ENCODE peak calls at places on chromosomes 3 and 15, in nine cellular contexts. K is mesendoderm; G is neural crest cell; L is AG10803; A is HuH-7; I is SW 1271; P is effector memory CD8-positive, alpha-beta T cell; B is COR-L47; Y is ascending aorta. O is an unnamed sample.
A peak's percentile ranks its signal among the peaks of the same experiment; 100 is the strongest.

GRCh38 chr3:26438325-26438940 is 184.1 kb upstream of the LRRC3B start:
- DNase-seq in K (peak; percentile 3), G (no peak), L (no peak), A (no peak), I (no peak), P (no peak), B (no peak), Y (no peak), O (no peak)

GRCh38 chr3:40504636-40505430 is 1.0 kb upstream of the ZNF620 start:
- DNase-seq in K (peak; percentile 40), G (no peak), L (peak; percentile 98), A (no peak), I (peak; percentile 93), P (no peak), B (no peak), Y (peak; percentile 75), O (no peak)

GRCh38 chr3:10528046-10528445 is 22.7 kb upstream of the ATP2B2 start:
- DNase-seq in K (no peak), G (no peak), L (no peak), A (no peak), I (no peak), P (no peak), B (no peak), Y (peak; percentile 21), O (no peak)

GRCh38 chr3:32102289-32102688 is 4.1 kb upstream of the GPD1L start:
- DNase-seq in K (no peak), G (no peak), L (no peak), A (no peak), I (no peak), P (no peak), B (no peak), Y (no peak), O (no peak)

GRCh38 chr3:99909714-99910508 is 92.2 kb downstream of the CMSS1 start:
- DNase-seq in K (peak; percentile 47), G (no peak), L (peak; percentile 43), A (no peak), I (no peak), P (no peak), B (no peak), Y (no peak), O (no peak)

GRCh38 chr3:480070-480469 is 283.5 kb downstream of the CHL1 start:
- DNase-seq in K (no peak), G (no peak), L (no peak), A (no peak), I (no peak), P (no peak), B (no peak), Y (no peak), O (no peak)

GRCh38 chr3:64792458-64792857 is 104.7 kb upstream of the ADAMTS9 start:
- DNase-seq in K (no peak), G (no peak), L (no peak), A (no peak), I (no peak), P (no peak), B (no peak), Y (no peak), O (no peak)

GRCh38 chr3:16485024-16485992 is 28.2 kb downstream of the RFTN1 start:
- DNase-seq in K (no peak), G (no peak), L (peak; percentile 18), A (no peak), I (no peak), P (no peak), B (no peak), Y (no peak), O (no peak)

GRCh38 chr3:162262145-162262544 is 765.5 kb downstream of the OTOL1 start:
- DNase-seq in K (no peak), G (no peak), L (no peak), A (no peak), I (no peak), P (no peak), B (no peak), Y (no peak), O (no peak)

GRCh38 chr15:58381696-58382095 is 50.1 kb upstream of the LIPC start:
- DNase-seq in K (no peak), G (no peak), L (no peak), A (no peak), I (no peak), P (no peak), B (no peak), Y (no peak), O (no peak)

GRCh38 chr15:26879770-26880169 is 12.9 kb downstream of the GABRA5 start:
- DNase-seq in K (no peak), G (no peak), L (no peak), A (no peak), I (no peak), P (no peak), B (no peak), Y (no peak), O (no peak)

O was measured in NCI-H2227 treated with DMSO at 0.1 percent for 48 hours.